ENCODE peak calls at places on chromosomes 13 and 19, in nine cellular contexts. X is stimulated activated CD4-positive, alpha-beta T cell treated with anti-CD3 and anti-CD28 coated beads, Interleukin-12 subunit alpha, Interleukin-12 subunit beta, amount 100 ng/mL, for 4 hours; U is nephron progenitor cell; T is activated T-cell treated with anti-CD3 and anti-CD28 coated beads for 48 hours; L is stimulated activated CD8-positive, alpha-beta memory T cell treated with anti-CD3 and anti-CD28 coated beads, Interleukin-4, amount 100 ng/mL, for 4 hours; D is stimulated activated naive CD8-positive, alpha-beta T cell treated with anti-CD3 and anti-CD28 coated beads, Interleukin-15, Interleukin-2, amounts not matched to agents 100 U/mL and 50 U/mL, for 24 hours; P is hypothalamus; S is activated gamma-delta T cell treated with Interleukin-2 at 50 U/mL for 16 hours; E is kidney tubule cell. Q is an unnamed sample.
A peak's percentile ranks its signal among the peaks of the same experiment; 100 is the strongest.

GRCh38 chr19:1206733-1207301 is 1.2 kb downstream of the STK11 start:
- DNase-seq in X (peak; percentile 25), U (no peak), T (no peak), L (no peak), D (peak; percentile 45), P (no peak), S (peak; percentile 23), E (peak; percentile 48), Q (peak; percentile 62)

GRCh38 chr13:78826936-78827335 is 168.0 kb upstream of the OBI1 start:
- DNase-seq in X (no peak), U (no peak), T (no peak), L (no peak), D (no peak), P (no peak), S (no peak), E (no peak), Q (no peak)

GRCh38 chr19:18401580-18402112 is 4.2 kb upstream of the LRRC25 start:
- DNase-seq in X (no peak), U (no peak), T (no peak), L (no peak), D (no peak), P (no peak), S (no peak), E (peak; percentile 90), Q (peak; percentile 89)

GRCh38 chr19:47074621-47075020 is 26.2 kb upstream of the TMEM160 start:
- DNase-seq in X (no peak), U (no peak), T (no peak), L (no peak), D (no peak), P (no peak), S (no peak), E (no peak), Q (no peak)

GRCh38 chr13:44870456-44870929 is 118.8 kb downstream of the NUFIP1 start:
- DNase-seq in X (no peak), U (no peak), T (no peak), L (no peak), D (no peak), P (no peak), S (no peak), E (no peak), Q (peak; percentile 63)

GRCh38 chr19:16435238-16435911 is 36.4 kb downstream of the EPS15L1 start:
- DNase-seq in X (no peak), U (no peak), T (no peak), L (no peak), D (no peak), P (no peak), S (no peak), E (peak; percentile 89), Q (peak; percentile 37)

GRCh38 chr13:36758345-36758744 is 60.7 kb upstream of the RFXAP start:
- DNase-seq in X (no peak), U (no peak), T (no peak), L (no peak), D (no peak), P (no peak), S (no peak), E (no peak), Q (peak; percentile 22)

GRCh38 chr13:20700288-20700687 is 3.2 kb upstream of the IL17D start:
- DNase-seq in X (no peak), U (no peak), T (no peak), L (no peak), D (no peak), P (no peak), S (no peak), E (no peak), Q (no peak)

GRCh38 chr19:12792853-12793289 is 1.6 kb downstream of the JUNB start:
- DNase-seq in X (no peak), U (no peak), T (no peak), L (no peak), D (no peak), P (no peak), S (no peak), E (no peak), Q (no peak)

GRCh38 chr13:37656247-37656940 is 57.8 kb upstream of the POSTN start:
- DNase-seq in X (no peak), U (no peak), T (no peak), L (no peak), D (no peak), P (no peak), S (no peak), E (peak; percentile 99), Q (no peak)

GRCh38 chr13:98827449-98827848 is 75.0 kb upstream of the SLC15A1 start:
- DNase-seq in X (no peak), U (peak; percentile 24), T (no peak), L (no peak), D (no peak), P (no peak), S (no peak), E (no peak), Q (no peak)

GRCh38 chr19:45340899-45341453 is 426 bp downstream of the KLC3 start:
- DNase-seq in X (no peak), U (no peak), T (no peak), L (no peak), D (no peak), P (no peak), S (no peak), E (peak; percentile 28), Q (no peak)

GRCh38 chr19:39472746-39473442 is 7.7 kb upstream of the TIMM50 start:
- DNase-seq in X (no peak), U (no peak), T (no peak), L (no peak), D (no peak), P (no peak), S (no peak), E (no peak), Q (no peak)

GRCh38 chr13:44703371-44703770 is 127.2 kb upstream of the TSC22D1 start:
- DNase-seq in X (no peak), U (no peak), T (no peak), L (no peak), D (no peak), P (no peak), S (no peak), E (peak; percentile 81), Q (no peak)

Q was measured in colonic mucosa.